ENCODE peak calls at places on chromosomes 12 and 14, in six cellular contexts. F, X, A, G, O and H are unnamed samples.

GRCh38 chr14:94795372-94795771 is 25.5 kb upstream of the GSC start:
- DNase-seq in X (no peak), A (no peak), G (no peak), F (no peak), O (no peak), H (no peak)

GRCh38 chr12:60522684-60523083 is 926.9 kb downstream of the SLC16A7 start:
- DNase-seq in O (no peak), F (no peak), X (peak), A (no peak), G (no peak), H (no peak)

GRCh38 chr14:56422703-56423213 is 156.8 kb upstream of the TMEM260 start:
- DNase-seq in A (no peak), F (peak), O (no peak), G (peak), X (no peak), H (peak)

GRCh38 chr14:59422069-59422881 is 42.9 kb downstream of the GPR135 start:
- DNase-seq in A (no peak), G (no peak), X (no peak), O (no peak), F (no peak), H (no peak)

GRCh38 chr12:9273276-9273675 is 65.1 kb upstream of the PZP start:
- DNase-seq in F (peak), A (no peak), G (no peak), X (no peak), O (no peak), H (no peak)

GRCh38 chr12:132124766-132125425 is 19.2 kb downstream of the DDX51 start:
- DNase-seq in O (no peak), X (no peak), F (no peak), A (no peak), G (no peak), H (no peak)

GRCh38 chr12:120474092-120474960 is 4.8 kb upstream of the SRSF9 start:
- DNase-seq in X (no peak), G (no peak), O (no peak), F (peak), A (no peak), H (peak)

GRCh38 chr12:109949089-109949488 is 47.1 kb downstream of the GIT2 start:
- DNase-seq in F (no peak), G (peak), X (no peak), O (no peak), A (no peak), H (no peak)

GRCh38 chr12:54251667-54252284 is 28.1 kb downstream of the CBX5 start:
- DNase-seq in X (no peak), F (peak), O (peak), A (no peak), G (peak), H (no peak)